ENCODE peak calls at places on chromosomes 1 and 21, in four cellular contexts. R is naive thymus-derived CD4-positive, alpha-beta T cell; S is CD8-positive, alpha-beta T cell; U is upper lobe of right lung. V is an unnamed sample.

GRCh38 chr1:156858959-156859522 is at the start of gene INSRR:
- DNase-seq in U (no peak), S (no peak), R (no peak), V (no peak)

GRCh38 chr1:226945106-226945857 is 5.2 kb downstream of the COQ8A start:
- DNase-seq in R (no peak), S (no peak), U (peak), V (no peak)

GRCh38 chr21:25934771-25935224 is 200.0 kb downstream of the GABPA start:
- DNase-seq in R (no peak), S (no peak), U (peak), V (no peak)

GRCh38 chr21:36849461-36849860 is 117.0 kb downstream of the HLCS start:
- DNase-seq in U (no peak), R (no peak), S (no peak), V (no peak)

GRCh38 chr1:154767315-154768240 is 102.5 kb downstream of the KCNN3 start:
- DNase-seq in U (peak), S (no peak), R (no peak), V (no peak)

GRCh38 chr1:171803056-171803455 is 21.6 kb downstream of the METTL13 start:
- DNase-seq in S (no peak), R (no peak), U (no peak), V (no peak)

GRCh38 chr1:198934901-198935301 is 296.1 kb downstream of the PTPRC start:
- DNase-seq in S (peak), R (no peak), U (no peak), V (no peak)

GRCh38 chr1:227793948-227794812 is 21.3 kb upstream of the PRSS38 start:
- DNase-seq in R (no peak), U (peak), S (no peak), V (no peak)

GRCh38 chr1:234398849-234399381 is 25.7 kb downstream of the COA6 start:
- DNase-seq in U (no peak), S (no peak), R (no peak), V (peak)

GRCh38 chr1:89728381-89728780 is 92.5 kb upstream of the LRRC8D start:
- DNase-seq in S (no peak), U (no peak), R (no peak), V (no peak)

GRCh38 chr1:183493540-183494245 is 21.4 kb downstream of the SMG7 start:
- DNase-seq in R (no peak), S (no peak), U (peak), V (no peak)

GRCh38 chr1:238438296-238439275 is 547.9 kb upstream of the ZP4 start:
- DNase-seq in R (no peak), S (no peak), U (no peak), V (no peak)

GRCh38 chr1:30706528-30706927 is 16.9 kb downstream of the MATN1 start:
- DNase-seq in U (peak), R (no peak), S (no peak), V (no peak)

GRCh38 chr1:237851209-237851845 is 39.4 kb downstream of the ZP4 start:
- DNase-seq in S (no peak), R (no peak), U (no peak), V (no peak)

GRCh38 chr1:162670928-162671663 is 38.8 kb downstream of the DDR2 start:
- DNase-seq in S (no peak), R (no peak), U (no peak), V (no peak)

GRCh38 chr1:156371553-156372264 is 2.7 kb downstream of the RHBG start:
- DNase-seq in U (peak), R (no peak), S (no peak), V (no peak)

GRCh38 chr1:97093742-97094141 is 372.2 kb downstream of the PTBP2 start:
- DNase-seq in U (no peak), S (no peak), R (no peak), V (no peak)

GRCh38 chr1:38210612-38211177 is 164.1 kb upstream of the POU3F1 start:
- DNase-seq in S (no peak), U (no peak), R (no peak), V (no peak)

GRCh38 chr21:35720065-35720810 is 340.1 kb downstream of the SETD4 start:
- DNase-seq in U (no peak), S (no peak), R (no peak), V (no peak)

GRCh38 chr1:45032833-45033232 is 20.8 kb downstream of the UROD start:
- DNase-seq in U (no peak), S (no peak), R (no peak), V (peak)

GRCh38 chr1:170071378-170071777 is 3.1 kb downstream of the KIFAP3 start:
- DNase-seq in R (no peak), U (no peak), S (no peak), V (no peak)

GRCh38 chr1:248757784-248758195 is 2.2 kb upstream of the LYPD8 start:
- DNase-seq in S (no peak), R (no peak), U (no peak), V (peak)

GRCh38 chr1:171311771-171312558 is 2.0 kb upstream of the FMO4 start:
- DNase-seq in U (no peak), R (no peak), S (no peak), V (peak)

GRCh38 chr1:21539933-21540332 is 30.7 kb downstream of the ALPL start:
- DNase-seq in R (no peak), U (no peak), S (no peak), V (no peak)

GRCh38 chr1:204075116-204075636 is 2.3 kb downstream of the SOX13 start:
- DNase-seq in S (no peak), R (no peak), U (peak), V (no peak)

GRCh38 chr1:32464716-32465540 is at the start of gene ZBTB8B:
- DNase-seq in R (peak), S (peak), U (peak), V (no peak)

GRCh38 chr1:172699111-172699510 is 40.2 kb downstream of the FASLG start:
- DNase-seq in S (peak), U (no peak), R (peak), V (no peak)

GRCh38 chr1:214979191-214979590 is 103.3 kb upstream of the KCNK2 start:
- DNase-seq in R (no peak), S (no peak), U (no peak), V (no peak)

GRCh38 chr1:70093250-70093975 is 112.0 kb downstream of the LRRC40 start:
- DNase-seq in U (no peak), S (no peak), R (no peak), V (no peak)

GRCh38 chr1:229229137-229229720 is 41.7 kb upstream of the RAB4A start:
- DNase-seq in R (no peak), U (no peak), S (no peak), V (no peak)

GRCh38 chr1:21641967-21642366 is 27.2 kb downstream of the RAP1GAP start:
- DNase-seq in S (no peak), R (no peak), U (no peak), V (no peak)

GRCh38 chr1:92784639-92785500 is at the start of gene EVI5:
- DNase-seq in R (peak), S (peak), U (peak), V (peak)

GRCh38 chr1:92790867-92791266 is 6.0 kb upstream of the EVI5 start:
- DNase-seq in U (no peak), S (no peak), R (no peak), V (no peak)

GRCh38 chr1:92784051-92784638 is 763 bp downstream of the EVI5 start:
- DNase-seq in S (peak), U (no peak), R (no peak), V (no peak)

GRCh38 chr1:92790081-92790480 is 5.2 kb upstream of the EVI5 start:
- DNase-seq in U (no peak), R (no peak), S (no peak), V (no peak)

DNA sequence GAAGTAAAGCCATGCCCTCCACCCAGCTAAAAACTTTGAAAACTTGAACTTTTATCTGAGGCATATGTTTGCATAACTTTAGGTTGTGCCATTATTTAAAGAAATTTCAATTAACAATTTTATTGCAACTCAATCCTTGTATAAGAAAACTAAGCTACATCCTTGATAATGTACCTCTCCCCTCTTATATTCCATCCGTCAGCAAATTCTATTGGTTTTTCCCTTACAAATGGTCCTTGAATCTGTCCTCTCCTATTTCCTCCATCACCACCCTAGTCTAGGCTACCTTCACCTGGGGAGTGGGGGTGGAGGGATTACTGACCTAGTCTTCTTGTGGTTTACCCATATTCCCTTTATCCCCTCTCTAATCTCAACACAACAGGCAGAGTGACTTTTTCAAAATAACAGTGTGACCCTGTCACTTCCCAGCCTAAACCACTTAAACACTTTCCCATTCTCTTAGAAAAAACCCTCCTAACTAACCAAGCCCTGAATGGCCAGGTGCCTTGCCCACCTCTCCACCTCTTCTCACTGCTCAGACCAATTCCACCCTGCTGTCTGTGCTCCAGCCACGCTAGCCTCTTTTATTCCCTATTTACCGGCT is 1.5 kb upstream of the EVI5 start:
- DNase-seq in S (no peak), U (no peak), R (no peak), V (no peak)
- H3K4me3 ChIP-seq in S (no peak), U (no peak), R (no peak), V (no peak)

DNA sequence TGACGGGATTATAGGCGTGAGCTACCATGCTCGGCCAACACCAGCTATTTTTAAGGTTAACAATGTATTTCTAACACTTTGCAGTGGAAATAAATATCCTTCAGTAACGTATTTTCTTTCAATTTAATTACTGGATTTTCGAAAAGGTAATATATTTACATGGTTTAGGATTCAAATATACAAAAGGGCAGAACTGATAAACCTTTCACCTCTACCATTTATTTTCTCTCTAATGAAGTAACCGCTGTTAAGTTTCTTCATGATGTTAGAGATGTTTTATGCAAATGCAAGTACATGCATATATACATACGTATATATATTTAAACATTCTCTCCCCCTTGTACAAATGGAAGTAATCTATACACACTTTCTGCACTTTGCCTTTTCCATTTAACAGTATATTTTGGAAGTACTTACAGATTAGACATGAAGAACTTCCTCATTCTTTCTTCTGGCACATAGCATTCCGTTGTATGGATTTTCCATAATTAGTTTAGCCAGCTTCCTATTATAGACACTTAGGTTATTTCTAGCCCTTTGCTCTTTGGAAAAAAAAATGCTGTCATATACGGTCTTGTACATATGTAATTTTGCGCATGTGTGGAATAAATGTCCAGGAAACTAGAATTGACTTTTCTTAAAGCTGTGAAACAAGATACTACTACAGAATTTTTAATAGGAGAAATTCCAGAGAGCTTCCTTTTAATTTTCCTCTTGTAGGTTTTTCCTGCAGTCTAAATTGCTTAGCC is 14.9 kb upstream of the HJV start:
- DNase-seq in U (no peak), S (no peak), R (no peak), V (no peak)
- H3K4me3 ChIP-seq in U (peak), S (peak), R (peak), V (peak)

GRCh38 chr21:38807987-38808386 is 2.3 kb downstream of the ETS2 start:
- DNase-seq in S (no peak), R (no peak), U (no peak), V (no peak)

GRCh38 chr21:38811257-38811656 is 5.5 kb downstream of the ETS2 start:
- DNase-seq in S (no peak), U (no peak), R (no peak), V (no peak)

GRCh38 chr21:38809170-38809878 is 3.6 kb downstream of the ETS2 start:
- DNase-seq in R (no peak), U (no peak), S (no peak), V (no peak)

GRCh38 chr21:38810826-38811164 is 5.1 kb downstream of the ETS2 start:
- DNase-seq in R (no peak), U (no peak), S (no peak), V (no peak)

GRCh38 chr21:38810034-38810825 is 4.5 kb downstream of the ETS2 start:
- DNase-seq in U (no peak), S (no peak), R (no peak), V (no peak)
- H3K4me3 ChIP-seq in U (peak), S (no peak), R (no peak), V (peak)

GRCh38 chr1:9719978-9720722 is 68.6 kb downstream of the PIK3CD start:
- DNase-seq in R (no peak), S (no peak), U (no peak), V (no peak)

GRCh38 chr1:9717193-9718005 is 65.9 kb downstream of the PIK3CD start:
- DNase-seq in U (peak), R (peak), S (peak), V (peak)

GRCh38 chr1:9716404-9717192 is 65.1 kb downstream of the PIK3CD start:
- DNase-seq in R (no peak), U (no peak), S (no peak), V (no peak)

GRCh38 chr1:9715536-9716226 is 64.2 kb downstream of the PIK3CD start:
- DNase-seq in S (peak), R (no peak), U (no peak), V (no peak)

DNA sequence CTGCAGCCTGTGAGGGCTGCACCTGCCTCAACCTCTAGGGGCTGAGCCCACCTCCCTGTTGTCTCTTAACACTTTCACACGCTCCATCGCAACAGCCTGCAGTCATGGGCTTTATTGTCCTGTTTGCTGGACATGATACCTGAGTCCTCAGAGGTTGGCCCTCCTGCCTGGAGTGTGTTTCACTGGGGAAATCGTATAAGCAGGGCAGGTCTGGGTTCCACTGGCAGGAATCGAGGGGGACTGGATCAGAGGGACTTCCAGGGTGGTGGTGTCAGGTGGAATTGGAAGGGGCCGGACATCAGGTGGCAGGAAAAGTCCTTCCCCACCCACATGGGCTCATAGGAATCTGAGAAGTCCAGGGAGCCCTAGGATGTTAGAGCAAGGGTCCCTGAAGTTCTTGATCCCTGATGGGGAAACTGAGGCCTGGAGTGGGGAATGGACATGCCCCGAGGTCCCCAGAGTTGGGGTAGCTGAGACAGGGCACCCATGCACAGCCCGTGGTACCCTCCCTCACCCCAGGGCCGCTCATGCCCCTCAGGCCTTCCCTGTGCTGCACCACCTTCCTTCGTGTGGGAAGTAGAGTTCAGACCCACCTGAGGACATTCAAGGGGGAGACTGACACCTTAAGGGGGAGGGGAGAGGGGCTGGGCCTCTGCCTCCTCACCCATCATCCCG is 66.6 kb downstream of the PIK3CD start:
- DNase-seq in S (no peak), R (no peak), U (no peak), V (no peak)
- H3K4me3 ChIP-seq in S (peak), R (peak), U (peak), V (peak)

DNA sequence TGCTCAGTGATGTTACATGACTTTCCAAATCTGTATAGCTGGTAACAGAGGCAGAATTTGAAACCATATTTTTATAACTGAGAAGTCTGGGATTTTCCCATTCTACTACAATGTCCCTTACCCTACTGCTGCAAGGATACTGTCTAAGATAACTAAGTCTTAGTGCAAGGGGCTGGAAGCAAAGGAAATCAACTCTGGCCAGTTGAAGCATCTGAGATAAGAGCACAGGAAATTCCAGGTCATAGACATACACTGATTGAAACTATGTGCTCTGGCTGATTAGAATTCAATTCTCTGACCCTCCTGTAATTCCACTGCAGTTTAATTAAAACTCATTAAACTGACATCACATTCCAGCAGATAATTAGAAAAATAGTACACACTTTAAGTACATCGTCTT is 267.7 kb upstream of the C1orf87 start:
- DNase-seq in S (no peak), U (no peak), R (no peak), V (no peak)
- H3K4me3 ChIP-seq in S (no peak), U (no peak), R (no peak), V (no peak)

DNA sequence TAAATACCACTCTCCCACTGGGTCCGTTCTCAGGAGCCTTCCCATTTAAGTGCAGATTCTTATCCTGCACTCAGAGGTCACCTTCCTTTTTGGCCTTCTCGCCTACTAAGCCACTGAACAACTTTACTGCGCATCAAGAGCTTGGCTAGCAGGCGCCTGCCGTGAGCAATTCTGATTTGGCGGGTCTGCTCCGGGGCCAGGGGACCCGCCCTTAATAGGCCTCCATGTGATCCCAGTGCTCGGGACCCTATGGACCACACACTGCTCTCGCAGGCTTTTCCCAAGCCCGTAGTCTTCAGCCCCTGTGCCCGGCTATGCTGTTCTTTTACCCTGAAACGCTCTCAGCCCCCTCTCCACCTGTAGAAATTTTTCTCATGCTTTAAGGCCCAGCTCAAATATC is 45.1 kb downstream of the BCL9 start:
- DNase-seq in U (no peak), S (no peak), R (no peak), V (no peak)
- H3K4me3 ChIP-seq in U (no peak), S (no peak), R (no peak), V (no peak)

V was measured in esophagus muscularis mucosa.